ENCODE peak calls at places on chromosomes 4 and X, in nine cellular contexts. A is fibroblast of lung, S is GM06990, G is GM12865, D is NB4, M is upper lobe of right lung, E is prostate gland, Y is foreskin fibroblast, B is cardiac fibroblast. L is an unnamed sample.

GRCh38 chr4:71659979-71660378 is 123.9 kb downstream of the GC start:
- DNase-seq in A (no peak), S (no peak), G (no peak), D (no peak), M (no peak), E (no peak), Y (no peak), B (no peak), L (no peak)

GRCh38 chr4:130257271-130257670 is 1161.3 kb downstream of the C4orf33 start:
- DNase-seq in A (peak), S (no peak), G (no peak), D (no peak), M (no peak), E (no peak), Y (peak), B (peak), L (no peak)

GRCh38 chrX:78923198-78924015 is 21.8 kb upstream of the P2RY10 start:
- DNase-seq in A (no peak), S (peak), G (peak), D (no peak), M (no peak), E (no peak), Y (peak), B (no peak), L (no peak)

GRCh38 chrX:96183843-96184242 is 500.8 kb upstream of the DIAPH2 start:
- DNase-seq in A (no peak), S (no peak), G (no peak), D (peak), M (no peak), E (no peak), Y (peak), B (peak), L (no peak)

GRCh38 chr4:113433536-113434246 is 327.8 kb downstream of the CAMK2D start:
- DNase-seq in A (peak), S (no peak), G (no peak), D (no peak), M (no peak), E (no peak), Y (no peak), B (peak), L (no peak)

GRCh38 chrX:44400588-44400987 is 57.1 kb upstream of the EFHC2 start:
- DNase-seq in A (peak), S (no peak), G (no peak), D (peak), M (no peak), E (no peak), Y (peak), B (peak), L (no peak)

GRCh38 chr4:44145868-44146267 is 302.7 kb downstream of the KCTD8 start:
- DNase-seq in A (peak), S (no peak), G (no peak), D (peak), M (no peak), E (no peak), Y (peak), B (peak), L (no peak)

GRCh38 chr4:141977433-141977832 is 341.1 kb downstream of the IL15 start:
- DNase-seq in A (peak), S (no peak), G (peak), D (no peak), M (no peak), E (no peak), Y (peak), B (no peak), L (no peak)

GRCh38 chr4:102104278-102104677 is 241.0 kb downstream of the SLC39A8 start:
- DNase-seq in A (peak), S (no peak), G (no peak), D (no peak), M (no peak), E (no peak), Y (no peak), B (no peak), L (no peak)

GRCh38 chrX:149470960-149471359 is 34.1 kb downstream of the IDS start:
- DNase-seq in A (peak), S (peak), G (peak), D (peak), M (peak), E (peak), Y (peak), B (peak), L (peak)

GRCh38 chrX:49165901-49166881 is 3.6 kb downstream of the MAGIX start:
- DNase-seq in A (peak), S (peak), G (peak), D (peak), M (peak), E (peak), Y (peak), B (peak), L (peak)

GRCh38 chr4:97984545-97985131 is 158.6 kb downstream of the STPG2 start:
- DNase-seq in A (no peak), S (no peak), G (peak), D (peak), M (no peak), E (no peak), Y (no peak), B (no peak), L (no peak)

GRCh38 chr4:8372506-8373070 is 67.9 kb downstream of the ACOX3 start:
- DNase-seq in A (no peak), S (no peak), G (no peak), D (no peak), M (peak), E (no peak), Y (no peak), B (no peak), L (no peak)

GRCh38 chrX:66601522-66601921 is 37.4 kb downstream of the EDA2R start:
- DNase-seq in A (no peak), S (no peak), G (no peak), D (no peak), M (no peak), E (no peak), Y (no peak), B (no peak), L (no peak)

GRCh38 chr4:85777908-85778808 is 303.2 kb downstream of the ARHGAP24 start:
- DNase-seq in A (no peak), S (peak), G (peak), D (peak), M (no peak), E (no peak), Y (peak), B (peak), L (no peak)
- H3K4me3 ChIP-seq in A (peak), S (peak), G (peak), D (no peak), M (peak), E (no peak), Y (peak), B (peak), L (peak)

DNA sequence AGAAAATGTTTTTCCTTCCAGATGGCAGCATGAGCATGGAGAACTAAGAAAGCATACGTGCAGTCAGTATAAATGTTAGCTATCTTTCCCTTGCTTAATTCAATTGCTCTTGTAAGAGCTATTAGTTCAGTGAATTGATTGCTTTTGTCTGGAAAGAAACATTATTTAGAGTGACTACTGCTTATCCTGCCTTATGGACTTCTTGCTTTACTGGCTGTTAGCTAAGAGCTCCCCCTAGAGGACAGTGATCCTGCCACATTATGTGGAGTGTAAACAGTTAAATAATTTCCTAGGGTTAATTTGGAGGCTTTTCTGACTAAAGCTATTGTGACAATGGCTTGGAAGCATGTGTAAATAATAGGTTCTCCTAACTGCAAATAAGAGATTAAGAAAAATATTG is 1402.4 kb downstream of the FAM133A start:
- DNase-seq in A (peak), S (no peak), G (peak), D (peak), M (no peak), E (no peak), Y (peak), B (peak), L (no peak)
- TF ChIP-seq CTCF in A (peak), S (peak), G (peak), D (peak), M (peak), E (no peak), Y (peak), B (peak), L (peak)

DNA sequence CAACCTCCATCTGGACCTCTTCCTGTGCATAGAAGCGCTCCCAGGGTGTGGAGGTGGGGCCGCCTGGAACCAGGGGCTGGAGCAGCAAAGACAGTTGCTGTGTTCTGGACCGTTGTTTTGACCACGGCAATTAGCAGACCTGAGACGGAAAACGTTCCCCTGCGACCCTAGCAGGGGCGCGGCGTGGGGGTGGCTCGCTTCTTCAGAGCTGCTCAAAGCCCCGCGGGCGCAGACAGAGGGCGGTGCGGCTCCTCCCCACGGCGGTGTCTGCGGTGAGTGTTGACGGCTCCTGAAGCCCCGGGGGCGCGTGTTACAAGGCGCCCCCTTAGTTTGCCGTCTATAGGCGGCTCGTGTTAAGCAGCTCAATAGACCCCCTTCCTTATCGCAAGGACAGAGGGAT is 79.2 kb downstream of the TRIML1 start:
- DNase-seq in A (no peak), S (no peak), G (no peak), D (no peak), M (no peak), E (no peak), Y (no peak), B (no peak), L (no peak)
- H3K4me3 ChIP-seq in A (no peak), S (no peak), G (no peak), D (no peak), M (no peak), E (no peak), Y (no peak), B (no peak), L (no peak)

GRCh38 chr4:54233128-54233696 is 4.1 kb downstream of the PDGFRA start:
- DNase-seq in A (peak), S (peak), G (peak), D (peak), M (peak), E (peak), Y (peak), B (peak), L (peak)

GRCh38 chr4:54232151-54232688 is 3.1 kb downstream of the PDGFRA start:
- DNase-seq in A (peak), S (no peak), G (no peak), D (no peak), M (no peak), E (no peak), Y (peak), B (no peak), L (no peak)

GRCh38 chr4:54233697-54234496 is 4.8 kb downstream of the PDGFRA start:
- DNase-seq in A (peak), S (peak), G (peak), D (peak), M (peak), E (peak), Y (peak), B (peak), L (no peak)

GRCh38 chr4:54231419-54232150 is 2.5 kb downstream of the PDGFRA start:
- DNase-seq in A (peak), S (peak), G (no peak), D (no peak), M (no peak), E (no peak), Y (peak), B (peak), L (peak)

GRCh38 chr4:54234497-54235205 is 5.6 kb downstream of the PDGFRA start:
- DNase-seq in A (no peak), S (no peak), G (no peak), D (no peak), M (no peak), E (no peak), Y (peak), B (peak), L (no peak)
- TF ChIP-seq CTCF in A (no peak), S (no peak), G (no peak), D (no peak), M (no peak), E (no peak), Y (peak), B (no peak), L (peak)

GRCh38 chr4:123419885-123420743 is 23.5 kb downstream of the SPRY1 start:
- DNase-seq in A (no peak), S (no peak), G (no peak), D (no peak), M (no peak), E (no peak), Y (no peak), B (no peak), L (no peak)

GRCh38 chr4:123421942-123422781 is 25.6 kb downstream of the SPRY1 start:
- DNase-seq in A (no peak), S (no peak), G (peak), D (no peak), M (no peak), E (no peak), Y (no peak), B (no peak), L (no peak)

GRCh38 chr4:123423819-123424218 is 27.2 kb downstream of the SPRY1 start:
- DNase-seq in A (no peak), S (no peak), G (no peak), D (peak), M (no peak), E (no peak), Y (no peak), B (no peak), L (no peak)

GRCh38 chr4:123418486-123418931 is 21.9 kb downstream of the SPRY1 start:
- DNase-seq in A (peak), S (peak), G (peak), D (peak), M (no peak), E (peak), Y (peak), B (peak), L (no peak)

GRCh38 chr4:123421227-123421941 is 24.8 kb downstream of the SPRY1 start:
- DNase-seq in A (no peak), S (no peak), G (no peak), D (peak), M (no peak), E (no peak), Y (peak), B (peak), L (no peak)
- H3K4me3 ChIP-seq in A (no peak), S (no peak), G (no peak), D (no peak), M (peak), E (no peak), Y (no peak), B (no peak), L (no peak)

DNA sequence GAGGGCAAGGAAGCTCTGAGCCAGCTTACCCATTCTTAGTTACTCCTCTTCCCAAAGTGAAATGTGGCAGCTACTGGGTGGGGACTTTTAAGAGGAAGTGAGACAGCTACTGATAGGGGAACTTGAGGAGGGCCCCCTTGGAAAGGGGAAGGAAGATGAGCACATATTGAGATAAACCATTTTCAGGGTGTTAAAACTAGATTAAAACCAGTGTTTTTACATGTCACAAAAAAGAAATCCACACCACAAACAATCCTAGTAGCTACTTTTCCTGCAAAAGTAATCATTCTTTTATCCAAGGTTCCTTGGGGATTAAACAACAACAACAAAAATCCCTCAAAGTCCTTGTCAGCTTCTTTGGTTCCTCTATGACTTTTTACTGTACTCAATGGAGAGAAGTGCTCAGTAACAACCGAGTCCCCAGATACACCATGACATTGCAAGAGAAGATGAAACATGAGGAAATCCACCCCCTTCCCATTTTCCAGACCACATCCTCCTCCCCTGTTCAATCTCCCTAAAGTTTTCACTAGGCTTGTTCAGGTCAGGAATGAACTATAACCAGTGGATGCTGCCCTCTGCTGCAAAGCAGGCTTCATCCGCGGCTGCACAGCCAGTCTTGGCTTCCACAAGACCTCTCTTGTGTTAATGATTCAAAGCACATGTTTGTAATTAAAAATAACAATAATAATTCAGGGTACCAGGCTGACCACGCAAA is 113.5 kb upstream of the TMEM164 start:
- DNase-seq in A (peak), S (no peak), G (peak), D (peak), M (no peak), E (no peak), Y (peak), B (peak), L (no peak)
- TF ChIP-seq CTCF in A (peak), S (no peak), G (no peak), D (peak), M (no peak), E (no peak), Y (peak), B (peak), L (no peak)

GRCh38 chrX:135984220-135984619 is 1.0 kb upstream of the SLC9A6 start:
- DNase-seq in A (no peak), S (no peak), G (no peak), D (no peak), M (no peak), E (no peak), Y (no peak), B (no peak), L (no peak)
- H3K4me3 ChIP-seq in A (no peak), S (no peak), G (no peak), D (peak), M (peak), E (no peak), Y (no peak), B (no peak), L (peak)

GRCh38 chr4:26455571-26455970 is 34.7 kb downstream of the CCKAR start:
- DNase-seq in A (no peak), S (no peak), G (no peak), D (no peak), M (no peak), E (no peak), Y (no peak), B (no peak), L (no peak)

GRCh38 chr4:26457412-26457811 is 32.9 kb downstream of the CCKAR start:
- DNase-seq in A (no peak), S (no peak), G (no peak), D (no peak), M (no peak), E (no peak), Y (no peak), B (no peak), L (no peak)

GRCh38 chr4:26459054-26459755 is 31.1 kb downstream of the CCKAR start:
- DNase-seq in A (peak), S (peak), G (peak), D (peak), M (no peak), E (no peak), Y (peak), B (peak), L (no peak)

GRCh38 chr4:26459756-26460530 is 30.3 kb downstream of the CCKAR start:
- DNase-seq in A (peak), S (no peak), G (no peak), D (no peak), M (no peak), E (no peak), Y (peak), B (no peak), L (no peak)

GRCh38 chr4:26458104-26458503 is 32.2 kb downstream of the CCKAR start:
- DNase-seq in A (peak), S (no peak), G (no peak), D (peak), M (no peak), E (no peak), Y (no peak), B (no peak), L (no peak)
- TF ChIP-seq CTCF in A (peak), S (no peak), G (no peak), D (peak), M (no peak), E (no peak), Y (no peak), B (no peak), L (no peak)

DNA sequence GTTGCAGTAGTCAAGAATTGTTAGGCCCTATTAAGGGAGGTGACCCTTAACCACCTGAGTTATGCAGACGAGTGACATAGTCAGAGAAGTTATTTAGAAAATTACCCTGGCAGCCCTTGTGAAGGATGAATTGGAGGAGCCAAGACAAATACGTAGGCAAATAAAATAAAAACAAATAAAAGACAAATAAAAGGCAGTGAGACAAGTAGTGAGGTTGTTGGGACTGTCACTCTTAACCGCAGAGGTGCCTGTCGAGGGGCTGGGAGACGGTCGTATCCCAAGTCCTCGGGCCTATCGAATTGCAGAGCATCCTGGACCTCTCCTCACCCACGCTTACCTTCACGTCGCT is 58.0 kb upstream of the ZC4H2 start:
- DNase-seq in A (no peak), S (no peak), G (peak), D (no peak), M (no peak), E (no peak), Y (no peak), B (no peak), L (no peak)
- H3K4me3 ChIP-seq in A (peak), S (peak), G (peak), D (no peak), M (peak), E (peak), Y (peak), B (peak), L (peak)

GRCh38 chr4:2280531-2281300 is 18.8 kb upstream of the MXD4 start:
- DNase-seq in A (no peak), S (no peak), G (no peak), D (no peak), M (no peak), E (no peak), Y (peak), B (no peak), L (no peak)
- TF ChIP-seq CTCF in A (no peak), S (peak), G (no peak), D (no peak), M (no peak), E (no peak), Y (no peak), B (no peak), L (no peak)